ENCODE peak calls at places on chromosomes 11 and 22, in five cellular contexts. One of them, this sample, is unnamed.

GRCh38 chr11:9265211-9266131 is at the start of gene DENND5A:
- DNase-seq in GM12878: no peak
- DNase-seq in A549: peak
- DNase-seq in fibroblast of pulmonary artery: peak
- DNase-seq in AG09309: peak
- DNase-seq in this sample: peak

GRCh38 chr11:107042748-107043147 is 24.5 kb upstream of the GUCY1A2 start:
- DNase-seq in fibroblast of pulmonary artery: no peak
- DNase-seq in AG09309: no peak
- DNase-seq in GM12878: no peak
- DNase-seq in A549: no peak
- DNase-seq in this sample: no peak

GRCh38 chr11:19676508-19677379 is 35.9 kb upstream of the NAV2 start:
- DNase-seq in AG09309: no peak
- DNase-seq in fibroblast of pulmonary artery: peak
- DNase-seq in GM12878: no peak
- DNase-seq in A549: no peak
- DNase-seq in this sample: no peak

GRCh38 chr11:34174411-34175041 is 69.1 kb downstream of the NAT10 start:
- DNase-seq in A549: peak
- DNase-seq in AG09309: no peak
- DNase-seq in GM12878: no peak
- DNase-seq in fibroblast of pulmonary artery: peak
- DNase-seq in this sample: peak

GRCh38 chr11:6443269-6444003 is 2.6 kb upstream of the HPX start:
- DNase-seq in A549: peak
- DNase-seq in AG09309: no peak
- DNase-seq in GM12878: no peak
- DNase-seq in fibroblast of pulmonary artery: peak
- DNase-seq in this sample: peak

GRCh38 chr11:119991669-119992068 is 146.2 kb downstream of the TRIM29 start:
- DNase-seq in AG09309: no peak
- DNase-seq in A549: no peak
- DNase-seq in fibroblast of pulmonary artery: no peak
- DNase-seq in GM12878: no peak
- DNase-seq in this sample: no peak

GRCh38 chr22:37618072-37618656 is 9.5 kb downstream of the GGA1 start:
- DNase-seq in A549: no peak
- DNase-seq in fibroblast of pulmonary artery: no peak
- DNase-seq in AG09309: no peak
- DNase-seq in GM12878: no peak
- DNase-seq in this sample: no peak

GRCh38 chr22:43670545-43670944 is 141.6 kb downstream of the EFCAB6 start:
- DNase-seq in A549: no peak
- DNase-seq in fibroblast of pulmonary artery: no peak
- DNase-seq in GM12878: no peak
- DNase-seq in AG09309: no peak
- DNase-seq in this sample: no peak

GRCh38 chr11:77198440-77198849 is 70.4 kb downstream of the MYO7A start:
- DNase-seq in AG09309: no peak
- DNase-seq in fibroblast of pulmonary artery: peak
- DNase-seq in A549: peak
- DNase-seq in GM12878: no peak
- DNase-seq in this sample: peak

GRCh38 chr11:59562292-59562691 is 51.0 kb downstream of the OR4D9 start:
- DNase-seq in AG09309: no peak
- DNase-seq in fibroblast of pulmonary artery: no peak
- DNase-seq in GM12878: no peak
- DNase-seq in A549: no peak
- DNase-seq in this sample: no peak

GRCh38 chr11:34358258-34358665 is 452 bp upstream of the ABTB2 start:
- DNase-seq in AG09309: no peak
- DNase-seq in fibroblast of pulmonary artery: peak
- DNase-seq in GM12878: no peak
- DNase-seq in A549: peak
- DNase-seq in this sample: no peak

GRCh38 chr11:94046796-94047195 is 25.6 kb downstream of the HEPHL1 start:
- DNase-seq in A549: no peak
- DNase-seq in GM12878: no peak
- DNase-seq in AG09309: no peak
- DNase-seq in fibroblast of pulmonary artery: no peak
- DNase-seq in this sample: no peak

GRCh38 chr11:10539339-10539738 is 1.6 kb downstream of the RNF141 start:
- DNase-seq in fibroblast of pulmonary artery: no peak
- DNase-seq in GM12878: no peak
- DNase-seq in A549: peak
- DNase-seq in AG09309: no peak
- DNase-seq in this sample: no peak

GRCh38 chr11:27291302-27291889 is 71.6 kb downstream of the CCDC34 start:
- DNase-seq in GM12878: no peak
- DNase-seq in fibroblast of pulmonary artery: no peak
- DNase-seq in A549: peak
- DNase-seq in AG09309: no peak
- DNase-seq in this sample: no peak

GRCh38 chr11:128551641-128552335 is 35.6 kb downstream of the ETS1 start:
- DNase-seq in A549: no peak
- DNase-seq in GM12878: peak
- DNase-seq in fibroblast of pulmonary artery: no peak
- DNase-seq in AG09309: no peak
- DNase-seq in this sample: peak

GRCh38 chr11:130668751-130669150 is 220.3 kb downstream of the ADAMTS15 start:
- DNase-seq in fibroblast of pulmonary artery: no peak
- DNase-seq in A549: no peak
- DNase-seq in GM12878: no peak
- DNase-seq in AG09309: no peak
- DNase-seq in this sample: no peak

GRCh38 chr11:132804258-132804657 is 728.0 kb downstream of the OPCML start:
- DNase-seq in GM12878: no peak
- DNase-seq in AG09309: no peak
- DNase-seq in A549: no peak
- DNase-seq in fibroblast of pulmonary artery: no peak
- DNase-seq in this sample: no peak

GRCh38 chr11:103433976-103434375 is 324.8 kb downstream of the DYNC2H1 start:
- DNase-seq in A549: no peak
- DNase-seq in fibroblast of pulmonary artery: no peak
- DNase-seq in GM12878: no peak
- DNase-seq in AG09309: no peak
- DNase-seq in this sample: no peak

GRCh38 chr11:130907229-130907628 is 9.1 kb downstream of the SNX19 start:
- DNase-seq in A549: no peak
- DNase-seq in AG09309: no peak
- DNase-seq in GM12878: no peak
- DNase-seq in fibroblast of pulmonary artery: no peak
- DNase-seq in this sample: no peak

GRCh38 chr22:19713650-19714319 is 518 bp upstream of the SEPTIN5 start:
- DNase-seq in GM12878: no peak
- DNase-seq in AG09309: no peak
- DNase-seq in fibroblast of pulmonary artery: no peak
- DNase-seq in A549: no peak
- DNase-seq in this sample: no peak

GRCh38 chr11:106012744-106013143 is 9.3 kb downstream of the MSANTD4 start:
- DNase-seq in AG09309: peak
- DNase-seq in fibroblast of pulmonary artery: peak
- DNase-seq in GM12878: no peak
- DNase-seq in A549: no peak
- DNase-seq in this sample: no peak

GRCh38 chr22:17774928-17775675 is 833 bp upstream of the BID start:
- DNase-seq in A549: no peak
- DNase-seq in fibroblast of pulmonary artery: no peak
- DNase-seq in GM12878: no peak
- DNase-seq in AG09309: no peak
- DNase-seq in this sample: peak

GRCh38 chr11:64207247-64208085 is 945 bp downstream of the FERMT3 start:
- DNase-seq in A549: no peak
- DNase-seq in fibroblast of pulmonary artery: peak
- DNase-seq in GM12878: peak
- DNase-seq in AG09309: no peak
- DNase-seq in this sample: peak

GRCh38 chr11:6431861-6432260 is 8.9 kb downstream of the HPX start:
- DNase-seq in AG09309: peak
- DNase-seq in GM12878: no peak
- DNase-seq in A549: peak
- DNase-seq in fibroblast of pulmonary artery: peak
- DNase-seq in this sample: no peak

GRCh38 chr22:20141186-20142077 is 9.4 kb downstream of the CCDC188 start:
- DNase-seq in GM12878: no peak
- DNase-seq in fibroblast of pulmonary artery: peak
- DNase-seq in A549: no peak
- DNase-seq in AG09309: peak
- DNase-seq in this sample: no peak

GRCh38 chr11:14768789-14769188 is 123.2 kb downstream of the CYP2R1 start:
- DNase-seq in GM12878: no peak
- DNase-seq in A549: no peak
- DNase-seq in fibroblast of pulmonary artery: no peak
- DNase-seq in AG09309: no peak
- DNase-seq in this sample: no peak

GRCh38 chr22:26748845-26749244 is 91.5 kb downstream of the MIAT start:
- DNase-seq in AG09309: no peak
- DNase-seq in GM12878: no peak
- DNase-seq in fibroblast of pulmonary artery: no peak
- DNase-seq in A549: no peak
- DNase-seq in this sample: no peak

GRCh38 chr11:78227906-78228305 is 39.2 kb downstream of the USP35 start:
- DNase-seq in fibroblast of pulmonary artery: no peak
- DNase-seq in AG09309: no peak
- DNase-seq in A549: no peak
- DNase-seq in GM12878: no peak
- DNase-seq in this sample: no peak

GRCh38 chr11:61688368-61689163 is 8.4 kb downstream of the DAGLA start:
- DNase-seq in AG09309: peak
- DNase-seq in GM12878: no peak
- DNase-seq in fibroblast of pulmonary artery: peak
- DNase-seq in A549: no peak
- DNase-seq in this sample: no peak

GRCh38 chr22:38124236-38124974 is 13.9 kb upstream of the BAIAP2L2 start:
- DNase-seq in AG09309: no peak
- DNase-seq in A549: no peak
- DNase-seq in GM12878: no peak
- DNase-seq in fibroblast of pulmonary artery: no peak
- DNase-seq in this sample: no peak

DNA sequence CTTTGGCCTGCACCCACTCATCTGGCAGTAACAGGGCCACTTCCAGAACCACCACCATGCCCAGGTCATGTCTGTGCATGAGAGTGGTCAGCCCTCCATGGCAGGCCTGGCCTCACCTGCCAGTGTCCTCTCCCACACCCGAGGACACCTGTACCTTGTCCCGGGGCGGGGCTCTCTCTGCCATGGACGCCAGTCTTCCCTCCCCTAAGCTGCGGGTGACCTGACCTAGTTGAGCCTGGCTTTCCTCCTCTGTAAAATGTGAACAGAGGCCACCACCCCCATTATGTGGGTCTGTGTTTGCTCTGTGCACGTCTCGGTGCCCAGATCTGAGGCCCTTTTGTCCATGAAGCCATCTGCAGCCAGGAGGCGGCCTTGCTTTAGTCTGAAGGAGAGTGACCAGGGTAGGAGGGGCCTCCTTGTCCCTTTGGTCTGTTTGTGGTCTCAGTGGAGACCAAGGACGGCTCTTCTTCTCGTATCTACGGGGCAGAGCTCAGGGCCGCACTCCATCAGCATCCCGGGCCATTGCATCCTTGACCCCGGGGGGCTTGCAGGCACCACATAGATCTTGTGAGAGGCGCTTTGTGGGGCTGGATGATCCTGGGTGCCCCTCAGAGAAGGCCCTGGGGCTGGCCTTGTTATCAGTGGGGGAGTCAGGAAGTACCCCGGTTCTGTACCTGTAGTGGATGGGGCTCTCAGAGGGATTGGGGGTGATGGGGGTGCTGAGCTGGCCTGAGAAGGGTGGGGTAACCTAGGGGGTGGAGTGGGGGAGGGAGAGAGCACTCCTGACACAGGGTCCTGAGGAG is 121.6 kb downstream of the KCNQ1 start:
- DNase-seq in GM12878: no peak
- DNase-seq in fibroblast of pulmonary artery: no peak
- DNase-seq in A549: no peak
- DNase-seq in AG09309: no peak
- DNase-seq in this sample: no peak
- TF ChIP-seq CTCF in GM12878: peak
- TF ChIP-seq CTCF in fibroblast of pulmonary artery: no peak
- TF ChIP-seq CTCF in A549: no peak
- TF ChIP-seq CTCF in AG09309: no peak
- TF ChIP-seq CTCF in this sample: no peak

DNA sequence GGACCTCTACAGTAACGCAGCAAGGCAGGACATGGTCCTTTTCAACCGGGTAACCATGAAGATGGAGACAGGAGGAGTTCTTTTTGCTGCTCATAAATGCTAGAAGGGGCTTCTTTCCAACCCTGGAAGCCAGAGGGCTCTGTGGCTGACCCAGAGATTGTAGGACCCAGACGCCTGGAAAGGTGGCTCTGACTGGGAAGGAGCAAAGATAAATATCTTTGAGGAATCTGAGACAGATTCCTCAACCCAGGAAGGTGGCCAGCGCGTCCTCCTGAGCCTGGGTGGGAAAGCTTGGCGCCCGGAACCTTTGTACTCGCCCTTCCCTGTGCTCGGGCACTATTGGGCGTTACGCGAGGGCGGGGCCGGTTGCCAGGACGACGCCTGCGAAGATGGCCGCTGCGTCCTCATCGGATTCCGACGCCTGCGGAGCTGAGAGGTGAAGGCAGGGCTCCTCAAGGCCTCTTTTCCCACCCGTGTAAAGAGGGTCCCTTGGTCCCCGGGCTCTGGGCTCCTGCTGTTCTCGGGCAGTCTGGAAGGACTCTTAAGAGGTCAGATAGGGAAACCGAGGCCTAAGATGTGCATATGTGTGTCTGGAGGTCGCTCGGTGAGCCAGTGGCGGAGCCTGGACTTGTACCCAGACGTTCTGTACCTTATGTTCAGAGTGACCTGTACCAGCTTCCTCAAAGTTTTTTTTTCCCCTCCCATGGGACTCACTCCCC is at the start of gene BBS1:
- DNase-seq in AG09309: peak
- DNase-seq in GM12878: peak
- DNase-seq in fibroblast of pulmonary artery: peak
- DNase-seq in A549: peak
- DNase-seq in this sample: peak
- TF ChIP-seq CTCF in AG09309: no peak
- TF ChIP-seq CTCF in GM12878: peak
- TF ChIP-seq CTCF in fibroblast of pulmonary artery: no peak
- TF ChIP-seq CTCF in A549: no peak
- TF ChIP-seq CTCF in this sample: no peak

GRCh38 chr11:101345891-101346290 is 216.3 kb upstream of the PGR start:
- DNase-seq in A549: no peak
- DNase-seq in AG09309: no peak
- DNase-seq in fibroblast of pulmonary artery: no peak
- DNase-seq in GM12878: no peak
- DNase-seq in this sample: no peak
- TF ChIP-seq CTCF in A549: no peak
- TF ChIP-seq CTCF in AG09309: no peak
- TF ChIP-seq CTCF in fibroblast of pulmonary artery: no peak
- TF ChIP-seq CTCF in GM12878: no peak
- TF ChIP-seq CTCF in this sample: no peak

DNA sequence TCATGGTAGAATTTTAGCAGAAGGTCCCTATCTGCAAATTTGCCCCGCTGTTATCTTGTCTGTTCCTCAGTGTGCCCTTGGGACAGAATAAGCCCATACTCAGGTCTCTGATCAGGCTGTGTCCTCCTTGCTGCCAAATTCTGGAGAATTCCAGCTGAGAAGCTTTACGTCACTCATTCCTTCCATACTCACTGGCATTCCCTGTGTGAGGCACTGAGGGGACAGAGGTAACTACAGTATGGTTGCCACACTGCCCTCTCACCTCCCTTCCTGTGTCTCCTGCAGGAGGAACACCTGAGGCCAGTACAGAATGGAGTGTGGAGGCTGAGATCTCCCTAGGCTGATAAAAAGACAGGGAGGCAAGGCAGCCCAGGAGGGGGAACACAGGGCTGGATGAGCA is 31.5 kb downstream of the SHISA8 start:
- DNase-seq in A549: no peak
- DNase-seq in fibroblast of pulmonary artery: no peak
- DNase-seq in GM12878: no peak
- DNase-seq in AG09309: no peak
- DNase-seq in this sample: no peak
- TF ChIP-seq CTCF in A549: no peak
- TF ChIP-seq CTCF in fibroblast of pulmonary artery: no peak
- TF ChIP-seq CTCF in GM12878: no peak
- TF ChIP-seq CTCF in AG09309: no peak
- TF ChIP-seq CTCF in this sample: no peak